ENCODE peak calls at places on chromosome 12, in ten cellular contexts. One of them, this sample, is unnamed.

GRCh38 chr12:111428728-111429175 is 23.0 kb downstream of the SH2B3 start:
- DNase-seq in NCI-H774: no peak
- DNase-seq in mesendoderm: no peak
- DNase-seq in NCI-H1092 treated with DMSO at 0.1 percent for 48 hours: no peak
- DNase-seq in mucosa of gallbladder: no peak
- DNase-seq in effector CD8-positive, alpha-beta T cell: no peak
- DNase-seq in esophagus squamous epithelium: no peak
- DNase-seq in AML-193: peak
- DNase-seq in PC-9: no peak
- DNase-seq in NCI-H748 treated with DMSO at 0.1 percent for 48 hours: no peak
- DNase-seq in this sample: no peak

GRCh38 chr12:117025481-117026151 is 73.6 kb downstream of the TESC start:
- DNase-seq in NCI-H774: peak
- DNase-seq in mesendoderm: peak
- DNase-seq in NCI-H1092 treated with DMSO at 0.1 percent for 48 hours: peak
- DNase-seq in mucosa of gallbladder: peak
- DNase-seq in effector CD8-positive, alpha-beta T cell: peak
- DNase-seq in esophagus squamous epithelium: no peak
- DNase-seq in AML-193: peak
- DNase-seq in PC-9: peak
- DNase-seq in NCI-H748 treated with DMSO at 0.1 percent for 48 hours: peak
- DNase-seq in this sample: peak

GRCh38 chr12:108798551-108799221 is 58.7 kb downstream of the SSH1 start:
- DNase-seq in NCI-H774: no peak
- DNase-seq in mesendoderm: no peak
- DNase-seq in NCI-H1092 treated with DMSO at 0.1 percent for 48 hours: no peak
- DNase-seq in mucosa of gallbladder: peak
- DNase-seq in effector CD8-positive, alpha-beta T cell: no peak
- DNase-seq in esophagus squamous epithelium: no peak
- DNase-seq in AML-193: no peak
- DNase-seq in PC-9: no peak
- DNase-seq in NCI-H748 treated with DMSO at 0.1 percent for 48 hours: no peak
- DNase-seq in this sample: no peak

GRCh38 chr12:15192721-15193120 is 28.5 kb downstream of the RERG start:
- DNase-seq in NCI-H774: no peak
- DNase-seq in mesendoderm: no peak
- DNase-seq in NCI-H1092 treated with DMSO at 0.1 percent for 48 hours: no peak
- DNase-seq in mucosa of gallbladder: no peak
- DNase-seq in effector CD8-positive, alpha-beta T cell: no peak
- DNase-seq in esophagus squamous epithelium: no peak
- DNase-seq in AML-193: no peak
- DNase-seq in PC-9: no peak
- DNase-seq in NCI-H748 treated with DMSO at 0.1 percent for 48 hours: no peak
- DNase-seq in this sample: no peak

GRCh38 chr12:57887631-57888406 is 41.3 kb upstream of the CTDSP2 start:
- DNase-seq in NCI-H774: no peak
- DNase-seq in mesendoderm: peak
- DNase-seq in NCI-H1092 treated with DMSO at 0.1 percent for 48 hours: no peak
- DNase-seq in mucosa of gallbladder: no peak
- DNase-seq in effector CD8-positive, alpha-beta T cell: no peak
- DNase-seq in esophagus squamous epithelium: no peak
- DNase-seq in AML-193: no peak
- DNase-seq in PC-9: peak
- DNase-seq in NCI-H748 treated with DMSO at 0.1 percent for 48 hours: no peak
- DNase-seq in this sample: peak

GRCh38 chr12:117564885-117565284 is 203.5 kb upstream of the NOS1 start:
- DNase-seq in NCI-H774: no peak
- DNase-seq in mesendoderm: peak
- DNase-seq in NCI-H1092 treated with DMSO at 0.1 percent for 48 hours: no peak
- DNase-seq in mucosa of gallbladder: no peak
- DNase-seq in effector CD8-positive, alpha-beta T cell: no peak
- DNase-seq in esophagus squamous epithelium: no peak
- DNase-seq in AML-193: no peak
- DNase-seq in PC-9: no peak
- DNase-seq in NCI-H748 treated with DMSO at 0.1 percent for 48 hours: no peak
- DNase-seq in this sample: peak

GRCh38 chr12:91139264-91139663 is 28.0 kb upstream of the LUM start:
- DNase-seq in NCI-H774: no peak
- DNase-seq in mesendoderm: peak
- DNase-seq in NCI-H1092 treated with DMSO at 0.1 percent for 48 hours: no peak
- DNase-seq in mucosa of gallbladder: no peak
- DNase-seq in effector CD8-positive, alpha-beta T cell: no peak
- DNase-seq in esophagus squamous epithelium: no peak
- DNase-seq in AML-193: no peak
- DNase-seq in PC-9: no peak
- DNase-seq in NCI-H748 treated with DMSO at 0.1 percent for 48 hours: no peak
- DNase-seq in this sample: no peak

GRCh38 chr12:1907652-1908611 is 10.5 kb downstream of the CACNA2D4 start:
- DNase-seq in NCI-H774: peak
- DNase-seq in mesendoderm: no peak
- DNase-seq in NCI-H1092 treated with DMSO at 0.1 percent for 48 hours: no peak
- DNase-seq in mucosa of gallbladder: no peak
- DNase-seq in effector CD8-positive, alpha-beta T cell: peak
- DNase-seq in esophagus squamous epithelium: no peak
- DNase-seq in AML-193: no peak
- DNase-seq in PC-9: no peak
- DNase-seq in NCI-H748 treated with DMSO at 0.1 percent for 48 hours: no peak
- DNase-seq in this sample: no peak

GRCh38 chr12:9935026-9935425 is 2.9 kb upstream of the CLEC2A start:
- DNase-seq in NCI-H774: no peak
- DNase-seq in mesendoderm: peak
- DNase-seq in NCI-H1092 treated with DMSO at 0.1 percent for 48 hours: no peak
- DNase-seq in mucosa of gallbladder: no peak
- DNase-seq in effector CD8-positive, alpha-beta T cell: no peak
- DNase-seq in esophagus squamous epithelium: no peak
- DNase-seq in AML-193: no peak
- DNase-seq in PC-9: no peak
- DNase-seq in NCI-H748 treated with DMSO at 0.1 percent for 48 hours: no peak
- DNase-seq in this sample: no peak

GRCh38 chr12:74021937-74022336 is 515.7 kb upstream of the ATXN7L3B start:
- DNase-seq in NCI-H774: no peak
- DNase-seq in mesendoderm: peak
- DNase-seq in NCI-H1092 treated with DMSO at 0.1 percent for 48 hours: peak
- DNase-seq in mucosa of gallbladder: peak
- DNase-seq in effector CD8-positive, alpha-beta T cell: no peak
- DNase-seq in esophagus squamous epithelium: no peak
- DNase-seq in AML-193: peak
- DNase-seq in PC-9: peak
- DNase-seq in NCI-H748 treated with DMSO at 0.1 percent for 48 hours: peak
- DNase-seq in this sample: peak

GRCh38 chr12:57632369-57632897 is 568 bp downstream of the B4GALNT1 start:
- DNase-seq in NCI-H774: no peak
- DNase-seq in mesendoderm: peak
- DNase-seq in NCI-H1092 treated with DMSO at 0.1 percent for 48 hours: peak
- DNase-seq in mucosa of gallbladder: peak
- DNase-seq in effector CD8-positive, alpha-beta T cell: no peak
- DNase-seq in esophagus squamous epithelium: no peak
- DNase-seq in AML-193: no peak
- DNase-seq in PC-9: no peak
- DNase-seq in NCI-H748 treated with DMSO at 0.1 percent for 48 hours: no peak
- DNase-seq in this sample: peak

GRCh38 chr12:91381309-91381804 is 198.7 kb upstream of the DCN start:
- DNase-seq in NCI-H774: no peak
- DNase-seq in mesendoderm: peak
- DNase-seq in NCI-H1092 treated with DMSO at 0.1 percent for 48 hours: no peak
- DNase-seq in mucosa of gallbladder: peak
- DNase-seq in effector CD8-positive, alpha-beta T cell: no peak
- DNase-seq in esophagus squamous epithelium: no peak
- DNase-seq in AML-193: no peak
- DNase-seq in PC-9: no peak
- DNase-seq in NCI-H748 treated with DMSO at 0.1 percent for 48 hours: peak
- DNase-seq in this sample: peak

GRCh38 chr12:2959508-2960431 is 573 bp downstream of the TEAD4 start:
- DNase-seq in NCI-H774: peak
- DNase-seq in mesendoderm: peak
- DNase-seq in NCI-H1092 treated with DMSO at 0.1 percent for 48 hours: peak
- DNase-seq in mucosa of gallbladder: peak
- DNase-seq in effector CD8-positive, alpha-beta T cell: no peak
- DNase-seq in esophagus squamous epithelium: no peak
- DNase-seq in AML-193: no peak
- DNase-seq in PC-9: peak
- DNase-seq in NCI-H748 treated with DMSO at 0.1 percent for 48 hours: no peak
- DNase-seq in this sample: peak

GRCh38 chr12:15435597-15435996 is 113.3 kb downstream of the PTPRO start:
- DNase-seq in NCI-H774: no peak
- DNase-seq in mesendoderm: peak
- DNase-seq in NCI-H1092 treated with DMSO at 0.1 percent for 48 hours: no peak
- DNase-seq in mucosa of gallbladder: no peak
- DNase-seq in effector CD8-positive, alpha-beta T cell: no peak
- DNase-seq in esophagus squamous epithelium: no peak
- DNase-seq in AML-193: no peak
- DNase-seq in PC-9: no peak
- DNase-seq in NCI-H748 treated with DMSO at 0.1 percent for 48 hours: no peak
- DNase-seq in this sample: peak

GRCh38 chr12:76031414-76032042 is at the start of gene PHLDA1:
- DNase-seq in NCI-H774: peak
- DNase-seq in mesendoderm: peak
- DNase-seq in NCI-H1092 treated with DMSO at 0.1 percent for 48 hours: peak
- DNase-seq in mucosa of gallbladder: peak
- DNase-seq in effector CD8-positive, alpha-beta T cell: peak
- DNase-seq in esophagus squamous epithelium: peak
- DNase-seq in AML-193: peak
- DNase-seq in PC-9: peak
- DNase-seq in NCI-H748 treated with DMSO at 0.1 percent for 48 hours: peak
- DNase-seq in this sample: peak

GRCh38 chr12:89650239-89650638 is 58.4 kb downstream of the ATP2B1 start:
- DNase-seq in NCI-H774: no peak
- DNase-seq in mesendoderm: no peak
- DNase-seq in NCI-H1092 treated with DMSO at 0.1 percent for 48 hours: no peak
- DNase-seq in mucosa of gallbladder: no peak
- DNase-seq in effector CD8-positive, alpha-beta T cell: no peak
- DNase-seq in esophagus squamous epithelium: no peak
- DNase-seq in AML-193: no peak
- DNase-seq in PC-9: no peak
- DNase-seq in NCI-H748 treated with DMSO at 0.1 percent for 48 hours: no peak
- DNase-seq in this sample: no peak

GRCh38 chr12:97093187-97093683 is 186.2 kb downstream of the NEDD1 start:
- DNase-seq in NCI-H774: no peak
- DNase-seq in mesendoderm: no peak
- DNase-seq in NCI-H1092 treated with DMSO at 0.1 percent for 48 hours: no peak
- DNase-seq in mucosa of gallbladder: no peak
- DNase-seq in effector CD8-positive, alpha-beta T cell: no peak
- DNase-seq in esophagus squamous epithelium: no peak
- DNase-seq in AML-193: no peak
- DNase-seq in PC-9: no peak
- DNase-seq in NCI-H748 treated with DMSO at 0.1 percent for 48 hours: no peak
- DNase-seq in this sample: peak

GRCh38 chr12:93025145-93026103 is 96.3 kb upstream of the EEA1 start:
- DNase-seq in NCI-H774: peak
- DNase-seq in mesendoderm: peak
- DNase-seq in NCI-H1092 treated with DMSO at 0.1 percent for 48 hours: peak
- DNase-seq in mucosa of gallbladder: no peak
- DNase-seq in effector CD8-positive, alpha-beta T cell: no peak
- DNase-seq in esophagus squamous epithelium: no peak
- DNase-seq in AML-193: peak
- DNase-seq in PC-9: no peak
- DNase-seq in NCI-H748 treated with DMSO at 0.1 percent for 48 hours: peak
- DNase-seq in this sample: peak

GRCh38 chr12:2879853-2880252 is 2.8 kb downstream of the RHNO1 start:
- DNase-seq in NCI-H774: no peak
- DNase-seq in mesendoderm: no peak
- DNase-seq in NCI-H1092 treated with DMSO at 0.1 percent for 48 hours: no peak
- DNase-seq in mucosa of gallbladder: no peak
- DNase-seq in effector CD8-positive, alpha-beta T cell: no peak
- DNase-seq in esophagus squamous epithelium: no peak
- DNase-seq in AML-193: no peak
- DNase-seq in PC-9: no peak
- DNase-seq in NCI-H748 treated with DMSO at 0.1 percent for 48 hours: no peak
- DNase-seq in this sample: no peak

GRCh38 chr12:87227157-87227556 is 802.0 kb downstream of the C12orf50 start:
- DNase-seq in NCI-H774: no peak
- DNase-seq in mesendoderm: no peak
- DNase-seq in NCI-H1092 treated with DMSO at 0.1 percent for 48 hours: no peak
- DNase-seq in mucosa of gallbladder: no peak
- DNase-seq in effector CD8-positive, alpha-beta T cell: no peak
- DNase-seq in esophagus squamous epithelium: no peak
- DNase-seq in AML-193: no peak
- DNase-seq in PC-9: no peak
- DNase-seq in NCI-H748 treated with DMSO at 0.1 percent for 48 hours: no peak
- DNase-seq in this sample: no peak

GRCh38 chr12:6450091-6450868 is 1.6 kb upstream of the TAPBPL start:
- DNase-seq in NCI-H774: no peak
- DNase-seq in mesendoderm: no peak
- DNase-seq in NCI-H1092 treated with DMSO at 0.1 percent for 48 hours: no peak
- DNase-seq in mucosa of gallbladder: no peak
- DNase-seq in effector CD8-positive, alpha-beta T cell: no peak
- DNase-seq in esophagus squamous epithelium: no peak
- DNase-seq in AML-193: no peak
- DNase-seq in PC-9: no peak
- DNase-seq in NCI-H748 treated with DMSO at 0.1 percent for 48 hours: no peak
- DNase-seq in this sample: no peak

GRCh38 chr12:123997908-123998307 is 24.9 kb downstream of the ZNF664 start:
- DNase-seq in NCI-H774: no peak
- DNase-seq in mesendoderm: no peak
- DNase-seq in NCI-H1092 treated with DMSO at 0.1 percent for 48 hours: no peak
- DNase-seq in mucosa of gallbladder: no peak
- DNase-seq in effector CD8-positive, alpha-beta T cell: no peak
- DNase-seq in esophagus squamous epithelium: no peak
- DNase-seq in AML-193: no peak
- DNase-seq in PC-9: no peak
- DNase-seq in NCI-H748 treated with DMSO at 0.1 percent for 48 hours: no peak
- DNase-seq in this sample: no peak

GRCh38 chr12:54879132-54879531 is 24.8 kb downstream of the MUCL1 start:
- DNase-seq in NCI-H774: no peak
- DNase-seq in mesendoderm: peak
- DNase-seq in NCI-H1092 treated with DMSO at 0.1 percent for 48 hours: no peak
- DNase-seq in mucosa of gallbladder: no peak
- DNase-seq in effector CD8-positive, alpha-beta T cell: no peak
- DNase-seq in esophagus squamous epithelium: no peak
- DNase-seq in AML-193: peak
- DNase-seq in PC-9: no peak
- DNase-seq in NCI-H748 treated with DMSO at 0.1 percent for 48 hours: no peak
- DNase-seq in this sample: no peak

GRCh38 chr12:75759842-75760260 is 248.4 kb upstream of the KRR1 start:
- DNase-seq in NCI-H774: no peak
- DNase-seq in mesendoderm: no peak
- DNase-seq in NCI-H1092 treated with DMSO at 0.1 percent for 48 hours: no peak
- DNase-seq in mucosa of gallbladder: no peak
- DNase-seq in effector CD8-positive, alpha-beta T cell: no peak
- DNase-seq in esophagus squamous epithelium: no peak
- DNase-seq in AML-193: no peak
- DNase-seq in PC-9: no peak
- DNase-seq in NCI-H748 treated with DMSO at 0.1 percent for 48 hours: no peak
- DNase-seq in this sample: no peak